ENCODE peak calls at places on chromosomes 12 and 14, in five cellular contexts. One of them, this sample, is unnamed.
A peak's percentile ranks its signal among the peaks of the same experiment; 100 is the strongest.

GRCh38 chr12:112112423-112113132 is 4.0 kb upstream of the NAA25 start:
- DNase-seq in HFFc6: no peak
- DNase-seq in uterus: no peak
- DNase-seq in ecto neural progenitor cell: no peak
- DNase-seq in ureter: peak; percentile 43
- DNase-seq in this sample: peak; percentile 65

GRCh38 chr14:92964124-92965109 is 41.5 kb downstream of the CHGA start:
- DNase-seq in ecto neural progenitor cell: no peak
- DNase-seq in HFFc6: no peak
- DNase-seq in uterus: no peak
- DNase-seq in ureter: no peak
- DNase-seq in this sample: no peak

GRCh38 chr14:89356927-89357326 is 60.1 kb downstream of the FOXN3 start:
- DNase-seq in ureter: no peak
- DNase-seq in ecto neural progenitor cell: no peak
- DNase-seq in uterus: no peak
- DNase-seq in HFFc6: no peak
- DNase-seq in this sample: no peak

GRCh38 chr12:11202811-11203210 is 16.1 kb upstream of the TAS2R42 start:
- DNase-seq in HFFc6: peak; percentile 12
- DNase-seq in uterus: no peak
- DNase-seq in ecto neural progenitor cell: no peak
- DNase-seq in ureter: no peak
- DNase-seq in this sample: no peak

GRCh38 chr14:23793532-23793931 is 157.4 kb downstream of the DHRS2 start:
- DNase-seq in ureter: no peak
- DNase-seq in uterus: no peak
- DNase-seq in HFFc6: no peak
- DNase-seq in ecto neural progenitor cell: no peak
- DNase-seq in this sample: no peak

GRCh38 chr14:60656755-60657608 is 7.7 kb upstream of the SIX1 start:
- DNase-seq in HFFc6: peak; percentile 44
- DNase-seq in ecto neural progenitor cell: peak; percentile 91
- DNase-seq in uterus: no peak
- DNase-seq in ureter: peak; percentile 64
- DNase-seq in this sample: peak; percentile 78

GRCh38 chr14:68894802-68895201 is 84.3 kb downstream of the ACTN1 start:
- DNase-seq in HFFc6: peak; percentile 56
- DNase-seq in ecto neural progenitor cell: no peak
- DNase-seq in uterus: no peak
- DNase-seq in ureter: no peak
- DNase-seq in this sample: no peak

GRCh38 chr14:53391156-53391555 is 238.0 kb upstream of the DDHD1 start:
- DNase-seq in HFFc6: peak; percentile 60
- DNase-seq in ureter: no peak
- DNase-seq in uterus: peak; percentile 59
- DNase-seq in ecto neural progenitor cell: no peak
- DNase-seq in this sample: no peak

GRCh38 chr14:98136420-98136819 is 1135.6 kb downstream of the BCL11B start:
- DNase-seq in HFFc6: no peak
- DNase-seq in uterus: no peak
- DNase-seq in ureter: no peak
- DNase-seq in ecto neural progenitor cell: no peak
- DNase-seq in this sample: no peak

GRCh38 chr12:102406033-102406584 is 74.3 kb downstream of the IGF1 start:
- DNase-seq in uterus: no peak
- DNase-seq in ecto neural progenitor cell: no peak
- DNase-seq in ureter: no peak
- DNase-seq in HFFc6: no peak
- DNase-seq in this sample: no peak

GRCh38 chr12:92796650-92797049 is 93.9 kb downstream of the PLEKHG7 start:
- DNase-seq in HFFc6: peak; percentile 25
- DNase-seq in uterus: no peak
- DNase-seq in ecto neural progenitor cell: no peak
- DNase-seq in ureter: no peak
- DNase-seq in this sample: no peak

GRCh38 chr12:26723379-26724308 is 109.3 kb downstream of the ITPR2 start:
- DNase-seq in uterus: peak; percentile 42
- DNase-seq in ecto neural progenitor cell: no peak
- DNase-seq in ureter: no peak
- DNase-seq in HFFc6: peak; percentile 60
- DNase-seq in this sample: no peak

GRCh38 chr12:8742501-8742900 is 44.7 kb downstream of the RIMKLB start:
- DNase-seq in ecto neural progenitor cell: no peak
- DNase-seq in ureter: no peak
- DNase-seq in HFFc6: peak; percentile 68
- DNase-seq in uterus: no peak
- DNase-seq in this sample: no peak

GRCh38 chr14:90140298-90140955 is 78.6 kb downstream of the KCNK13 start:
- DNase-seq in ecto neural progenitor cell: no peak
- DNase-seq in HFFc6: peak; percentile 32
- DNase-seq in ureter: no peak
- DNase-seq in uterus: no peak
- DNase-seq in this sample: no peak

GRCh38 chr14:54300881-54301280 is 95.9 kb upstream of the CDKN3 start:
- DNase-seq in ecto neural progenitor cell: no peak
- DNase-seq in uterus: no peak
- DNase-seq in ureter: no peak
- DNase-seq in HFFc6: no peak
- DNase-seq in this sample: no peak

GRCh38 chr12:107351716-107352115 is 258.4 kb upstream of the CRY1 start:
- DNase-seq in HFFc6: no peak
- DNase-seq in uterus: no peak
- DNase-seq in ureter: no peak
- DNase-seq in ecto neural progenitor cell: no peak
- DNase-seq in this sample: no peak

GRCh38 chr12:50283924-50284236 is 560 bp upstream of the LIMA1 start:
- DNase-seq in uterus: no peak
- DNase-seq in ecto neural progenitor cell: no peak
- DNase-seq in ureter: no peak
- DNase-seq in HFFc6: no peak
- DNase-seq in this sample: no peak

GRCh38 chr12:24861751-24862575 is 86.9 kb downstream of the BCAT1 start:
- DNase-seq in ureter: no peak
- DNase-seq in HFFc6: peak; percentile 52
- DNase-seq in uterus: no peak
- DNase-seq in ecto neural progenitor cell: no peak
- DNase-seq in this sample: no peak

GRCh38 chr12:56011509-56012090 is 9.2 kb upstream of the IKZF4 start:
- DNase-seq in HFFc6: no peak
- DNase-seq in ureter: no peak
- DNase-seq in uterus: no peak
- DNase-seq in ecto neural progenitor cell: no peak
- DNase-seq in this sample: no peak

This sample was measured in H9.